ENCODE peak calls at places on chromosomes 6 and 20, in six cellular contexts. V, B, R, L, M and P are unnamed samples.
A peak's percentile ranks its signal among the peaks of the same experiment; 100 is the strongest.

GRCh38 chr20:51583499-51583898 is 41.0 kb upstream of the NFATC2 start:
- DNase-seq in L (peak; percentile 28), V (no peak), M (no peak), R (no peak), B (no peak), P (no peak)

GRCh38 chr20:33169176-33169794 is 1.3 kb downstream of the BPIFA2 start:
- DNase-seq in R (no peak), M (no peak), L (peak; percentile 75), B (no peak), V (no peak), P (no peak)

GRCh38 chr20:61953037-61953788 is 112.5 kb downstream of the TAF4 start:
- DNase-seq in L (no peak), R (no peak), B (no peak), M (no peak), V (no peak), P (peak; percentile 21)

GRCh38 chr20:59333260-59333845 is 32.9 kb downstream of the EDN3 start:
- DNase-seq in B (no peak), R (no peak), M (no peak), V (no peak), L (no peak), P (no peak)

GRCh38 chr20:59955131-59955796 is 3.0 kb upstream of the CDH26 start:
- DNase-seq in V (no peak), M (no peak), R (no peak), L (peak; percentile 52), B (no peak), P (no peak)

GRCh38 chr6:134035823-134036296 is 16.6 kb downstream of the SLC2A12 start:
- DNase-seq in R (no peak), V (peak; percentile 65), M (no peak), B (no peak), L (no peak), P (no peak)

GRCh38 chr6:30357678-30358339 is 12.9 kb downstream of the RPP21 start:
- DNase-seq in R (peak; percentile 61), M (no peak), L (peak; percentile 96), V (peak; percentile 64), B (peak; percentile 27), P (peak; percentile 77)

GRCh38 chr20:53869466-53870258 is 200.7 kb downstream of the BCAS1 start:
- DNase-seq in L (peak; percentile 94), R (peak; percentile 39), M (no peak), V (peak; percentile 92), B (peak; percentile 31), P (no peak)

GRCh38 chr6:48016027-48016755 is 94.8 kb downstream of the PTCHD4 start:
- DNase-seq in L (no peak), R (no peak), M (no peak), V (no peak), B (no peak), P (no peak)

GRCh38 chr20:52496191-52496590 is 304.6 kb upstream of the ZFP64 start:
- DNase-seq in V (no peak), B (no peak), L (no peak), M (no peak), R (no peak), P (no peak)

GRCh38 chr20:62405108-62405980 is 1.7 kb downstream of the CABLES2 start:
- DNase-seq in V (peak; percentile 47), M (no peak), B (peak; percentile 59), L (peak; percentile 76), R (peak; percentile 75), P (no peak)

DNA sequence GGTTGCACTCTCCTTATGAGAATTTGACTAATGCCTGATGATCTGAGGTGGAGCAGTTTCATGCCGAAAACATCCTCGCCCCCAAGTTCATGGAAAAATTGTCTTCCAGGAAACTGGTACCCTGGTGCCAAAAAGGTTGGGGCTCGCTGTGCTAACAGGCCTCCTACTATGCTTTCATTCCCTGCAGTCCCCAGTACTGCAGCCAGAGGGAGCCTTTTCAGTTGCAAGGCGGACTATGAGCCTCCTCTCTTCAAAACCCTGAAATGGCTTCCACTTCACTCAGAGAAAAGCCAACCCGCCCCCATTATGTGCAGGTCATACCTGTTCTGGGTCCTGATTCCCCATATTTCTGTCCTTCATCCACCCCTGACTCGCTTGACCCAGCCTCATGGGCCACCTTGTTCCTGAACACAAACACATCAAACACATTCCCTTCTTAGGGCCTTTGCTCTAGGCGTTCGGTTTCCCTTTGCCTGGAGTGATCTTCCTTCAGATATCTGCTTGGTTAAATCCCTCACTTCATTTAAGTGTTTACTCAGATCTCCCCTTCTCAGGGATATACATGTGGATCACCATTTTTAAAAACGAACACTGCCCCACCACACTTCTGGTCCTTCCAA is 173.7 kb downstream of the PHACTR1 start:
- DNase-seq in B (no peak), R (no peak), V (no peak), M (no peak), L (peak; percentile 66), P (no peak)
- TF ChIP-seq CTCF in B (no peak), R (peak; percentile 4), V (no peak), M (peak; percentile 27), L (peak; percentile 70), P (peak; percentile 60)

GRCh38 chr6:25057121-25057520 is 121.4 kb upstream of the RIPOR2 start:
- DNase-seq in V (peak; percentile 10), R (no peak), L (no peak), M (no peak), B (no peak), P (no peak)
- H3K4me1 ChIP-seq in V (no peaks in the 10 kb centered on the region), R (peaks cover 10% of the 10 kb centered on the region), L (peaks cover 3% of the 10 kb centered on the region), M (no peaks in the 10 kb centered on the region), B (no peaks in the 10 kb centered on the region), P (peaks cover 11% of the 10 kb centered on the region)

DNA sequence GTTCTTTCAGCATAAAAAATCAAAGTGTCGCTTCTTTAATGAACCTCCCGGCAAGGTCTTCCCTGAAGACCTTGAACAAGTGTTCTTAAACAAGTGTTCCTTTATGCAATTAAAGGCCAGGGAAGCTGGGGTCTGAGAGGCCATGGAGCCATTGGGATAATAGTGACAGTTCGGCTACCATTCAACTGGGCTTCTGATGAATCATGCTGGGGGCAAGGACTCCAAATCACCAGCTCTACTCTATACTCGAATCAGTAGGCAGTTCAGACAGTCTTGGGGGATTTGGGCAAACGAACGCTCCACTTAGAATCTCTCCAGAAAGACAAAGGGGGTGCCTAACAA is 34.7 kb upstream of the EZR start:
- DNase-seq in M (no peak), B (no peak), R (no peak), L (peak; percentile 27), V (no peak), P (no peak)
- H3K4me3 ChIP-seq in M (no peak overlapping the region), B (no peak overlapping the region), R (no peak overlapping the region), L (peak overlapping the region; percentile 23), V (no peak overlapping the region), P (no peak overlapping the region)

DNA sequence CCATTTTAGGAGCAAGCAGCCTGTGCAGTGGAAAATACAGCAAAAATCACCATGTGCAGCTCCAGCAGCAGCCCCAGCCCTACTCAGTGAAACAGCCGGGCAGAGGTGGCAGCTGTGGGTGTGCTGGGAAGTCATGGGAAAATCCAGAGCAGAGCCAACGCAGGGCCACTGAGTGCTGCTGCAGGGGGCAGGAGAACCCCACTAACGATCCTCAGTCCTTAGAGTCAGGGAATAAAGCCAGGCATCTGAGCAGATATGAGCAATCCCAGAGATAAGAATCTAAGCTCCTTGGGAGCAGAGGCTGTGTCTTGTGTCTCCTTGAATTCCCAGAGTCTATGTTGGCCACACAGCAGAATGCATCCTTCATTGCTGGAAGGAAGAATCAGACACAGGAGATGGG is 493.1 kb upstream of the MAP3K7 start:
- DNase-seq in M (no peak), L (peak; percentile 28), B (no peak), V (no peak), R (no peak), P (no peak)
- TF ChIP-seq CTCF in M (no peak), L (peak; percentile 16), B (no peak), V (no peak), R (no peak), P (no peak)

DNA sequence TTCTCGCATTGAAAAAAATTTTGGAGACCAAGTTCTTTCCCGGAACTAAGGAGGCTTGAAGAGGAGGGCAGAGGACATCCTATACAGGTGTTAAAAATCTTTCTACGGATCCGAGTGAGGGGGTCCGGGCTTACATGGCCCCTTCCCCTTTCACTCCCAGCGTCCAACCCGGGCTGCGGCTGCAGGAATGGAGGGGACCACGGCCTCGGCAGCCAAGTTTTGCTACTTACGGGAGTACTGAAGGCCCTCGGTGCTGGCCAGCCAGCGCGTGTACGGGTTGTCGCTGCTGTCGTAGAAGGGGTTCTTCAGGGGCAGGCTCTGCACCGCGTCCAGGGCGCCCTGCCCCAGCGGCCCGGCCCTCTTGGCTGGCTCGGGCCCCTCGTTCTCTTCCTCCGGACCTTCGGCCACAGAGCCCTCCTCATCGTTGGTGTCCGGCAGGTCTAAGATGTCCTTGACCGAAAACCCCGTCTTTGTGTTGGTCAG is 642 bp downstream of the NKX2-2 start:
- DNase-seq in L (peak; percentile 47), M (no peak), R (no peak), B (no peak), V (no peak), P (no peak)
- H3K4me1 ChIP-seq in L (peaks cover 68% of the 10 kb centered on the region), M (peaks cover 12% of the 10 kb centered on the region), R (peaks cover 23% of the 10 kb centered on the region), B (peaks cover 32% of the 10 kb centered on the region), V (peaks cover 35% of the 10 kb centered on the region), P (peaks cover 55% of the 10 kb centered on the region)

DNA sequence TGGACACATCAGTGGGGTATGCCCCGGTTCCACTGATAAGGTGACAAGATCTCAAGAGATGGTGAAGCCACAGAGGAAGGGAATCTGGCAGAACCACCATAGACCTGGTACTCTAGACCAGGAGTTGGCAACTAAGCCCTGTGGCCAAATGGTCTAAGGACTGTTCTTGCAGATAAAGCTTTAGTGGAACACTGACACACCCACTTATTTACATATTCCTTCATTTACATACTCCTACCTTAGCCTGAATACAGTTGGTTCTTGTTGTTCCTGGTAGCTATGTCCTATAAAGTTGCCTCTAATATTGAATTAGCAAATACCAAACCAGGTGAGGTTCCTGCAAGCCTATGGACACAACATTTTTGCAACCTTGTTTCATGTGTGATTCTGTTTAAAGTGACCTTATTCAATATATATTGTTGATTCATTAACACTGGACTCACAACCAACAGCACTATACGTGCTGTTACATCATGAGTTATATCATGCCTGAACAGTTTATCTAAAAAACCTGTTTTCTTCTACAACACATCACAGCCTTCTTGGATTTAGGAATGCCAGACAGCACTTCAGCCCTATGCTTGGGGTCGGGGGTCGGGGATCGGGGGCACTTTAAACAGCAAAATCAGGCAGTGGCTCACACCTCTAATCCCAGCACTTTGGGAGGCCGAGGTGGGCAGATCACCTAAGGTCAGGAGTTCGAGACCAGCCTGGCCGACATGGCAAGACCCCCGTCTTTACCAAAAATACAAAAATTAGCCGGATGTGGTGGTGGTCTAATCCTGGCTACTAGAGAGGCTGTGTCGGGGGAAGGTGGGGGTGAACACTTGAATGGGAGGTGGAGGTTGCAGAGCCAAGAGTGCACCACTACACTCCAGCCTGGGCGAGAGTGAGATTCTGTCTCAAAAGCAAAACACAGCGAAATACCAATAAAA is 2.5 kb downstream of the CCDC167 start:
- DNase-seq in V (no peak), B (no peak), L (no peak), M (no peak), R (no peak), P (no peak)
- H3K4me3 ChIP-seq in V (no peak overlapping the region), B (no peak overlapping the region), L (no peak overlapping the region), M (no peak overlapping the region), R (no peak overlapping the region), P (no peak overlapping the region)